ENCODE peak calls at places on chromosomes 11 and 22, in nine cellular contexts. A is ovary, Q is colonic mucosa, C is fibroblast of lung, S is adrenal gland, N is astrocyte of the spinal cord, W is IMR-90, H is lower lobe of right lung, R is foreskin fibroblast. O is an unnamed sample.

GRCh38 chr11:78797559-78797958 is 222.9 kb upstream of the NARS2 start:
- DNase-seq in W (no peak), A (no peak), S (no peak), R (no peak), H (no peak), Q (no peak), N (no peak), C (no peak), O (no peak)

GRCh38 chr22:30386608-30386959 is 627 bp downstream of the RNF215 start:
- DNase-seq in N (no peak), C (no peak), R (peak; percentile 24), A (peak; percentile 38), S (no peak), H (no peak), W (no peak), Q (peak; percentile 21), O (no peak)

GRCh38 chr22:36366291-36366708 is 21.5 kb downstream of the MYH9 start:
- DNase-seq in H (no peak), Q (no peak), S (peak; percentile 46), N (no peak), C (peak; percentile 60), A (no peak), R (peak; percentile 35), W (peak; percentile 68), O (no peak)

GRCh38 chr22:31046591-31047226 is 34.4 kb upstream of the SMTN start:
- DNase-seq in N (peak; percentile 30), R (peak; percentile 38), S (peak; percentile 79), Q (no peak), A (peak; percentile 62), W (peak; percentile 13), C (no peak), H (peak; percentile 56), O (peak; percentile 14)

GRCh38 chr11:124938206-124938765 is 2.4 kb upstream of the HEPACAM start:
- DNase-seq in H (no peak), C (no peak), R (peak; percentile 56), N (no peak), S (no peak), Q (no peak), W (peak; percentile 40), A (no peak), O (no peak)

GRCh38 chr11:125685228-125685627 is 4.6 kb upstream of the ACRV1 start:
- DNase-seq in Q (no peak), R (no peak), C (no peak), H (no peak), A (no peak), W (no peak), N (no peak), S (no peak), O (no peak)

GRCh38 chr11:64883575-64883974 is 5.2 kb upstream of the EHD1 start:
- DNase-seq in W (no peak), S (no peak), R (no peak), H (no peak), N (no peak), Q (no peak), A (no peak), C (no peak), O (no peak)

GRCh38 chr11:5280582-5281102 is 10.9 kb upstream of the HBE1 start:
- DNase-seq in H (no peak), C (peak; percentile 98), W (peak; percentile 100), A (peak; percentile 66), R (peak; percentile 100), Q (peak; percentile 21), N (peak; percentile 99), S (peak; percentile 94), O (no peak)

DNA sequence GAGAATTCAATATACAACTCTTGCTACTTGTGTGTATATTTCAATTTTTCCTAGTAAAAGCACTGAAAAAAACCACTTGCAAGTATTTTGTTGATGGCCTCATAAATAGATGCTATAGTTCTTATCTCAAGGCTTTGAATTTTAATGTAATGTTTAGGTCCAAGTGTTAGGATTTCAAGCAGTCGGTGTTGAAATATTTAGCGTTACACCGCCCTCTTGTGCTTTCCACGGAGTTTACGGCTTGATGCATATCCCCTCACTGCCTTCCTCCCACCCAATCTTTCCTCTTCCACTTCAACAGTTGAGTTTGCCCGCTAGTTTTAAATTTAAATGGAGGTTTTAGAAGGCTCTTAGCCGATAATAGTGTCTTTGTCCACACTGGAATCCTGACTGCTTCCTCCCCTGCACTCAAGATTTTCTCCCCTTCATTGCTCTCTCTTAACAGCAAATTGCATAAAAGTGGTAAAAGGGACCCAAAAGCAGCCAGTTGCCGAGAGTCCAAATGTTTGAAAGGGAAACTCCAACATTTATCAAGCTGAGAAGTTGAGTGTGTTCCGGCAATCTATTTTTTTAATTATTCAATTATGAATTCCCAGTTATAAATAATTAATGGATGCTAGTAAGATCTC is 25.9 kb upstream of the HTATIP2 start:
- DNase-seq in S (no peak), W (peak; percentile 11), Q (no peak), R (peak; percentile 24), N (peak; percentile 29), A (no peak), C (peak; percentile 22), H (no peak), O (no peak)
- TF ChIP-seq CTCF in S (no peak), W (peak; percentile 30), Q (no peak), R (peak; percentile 43), N (peak; percentile 59), A (no peak), C (peak; percentile 55), H (peak; percentile 9), O (no peak)

GRCh38 chr22:23159287-23159622 is 14.0 kb downstream of the RAB36 start:
- DNase-seq in Q (no peak), N (no peak), H (no peak), R (no peak), A (no peak), W (no peak), S (no peak), C (no peak), O (no peak)

GRCh38 chr22:23156286-23156685 is 11.0 kb downstream of the RAB36 start:
- DNase-seq in W (no peak), N (no peak), S (no peak), R (no peak), Q (no peak), A (no peak), C (no peak), H (no peak), O (no peak)

GRCh38 chr22:23158516-23159286 is 13.4 kb downstream of the RAB36 start:
- DNase-seq in H (no peak), A (no peak), N (no peak), S (no peak), R (no peak), Q (no peak), W (no peak), C (no peak), O (no peak)

GRCh38 chr22:23155831-23156230 is 10.6 kb downstream of the RAB36 start:
- DNase-seq in Q (no peak), R (no peak), A (no peak), C (no peak), H (no peak), N (no peak), W (no peak), S (no peak), O (no peak)

DNA sequence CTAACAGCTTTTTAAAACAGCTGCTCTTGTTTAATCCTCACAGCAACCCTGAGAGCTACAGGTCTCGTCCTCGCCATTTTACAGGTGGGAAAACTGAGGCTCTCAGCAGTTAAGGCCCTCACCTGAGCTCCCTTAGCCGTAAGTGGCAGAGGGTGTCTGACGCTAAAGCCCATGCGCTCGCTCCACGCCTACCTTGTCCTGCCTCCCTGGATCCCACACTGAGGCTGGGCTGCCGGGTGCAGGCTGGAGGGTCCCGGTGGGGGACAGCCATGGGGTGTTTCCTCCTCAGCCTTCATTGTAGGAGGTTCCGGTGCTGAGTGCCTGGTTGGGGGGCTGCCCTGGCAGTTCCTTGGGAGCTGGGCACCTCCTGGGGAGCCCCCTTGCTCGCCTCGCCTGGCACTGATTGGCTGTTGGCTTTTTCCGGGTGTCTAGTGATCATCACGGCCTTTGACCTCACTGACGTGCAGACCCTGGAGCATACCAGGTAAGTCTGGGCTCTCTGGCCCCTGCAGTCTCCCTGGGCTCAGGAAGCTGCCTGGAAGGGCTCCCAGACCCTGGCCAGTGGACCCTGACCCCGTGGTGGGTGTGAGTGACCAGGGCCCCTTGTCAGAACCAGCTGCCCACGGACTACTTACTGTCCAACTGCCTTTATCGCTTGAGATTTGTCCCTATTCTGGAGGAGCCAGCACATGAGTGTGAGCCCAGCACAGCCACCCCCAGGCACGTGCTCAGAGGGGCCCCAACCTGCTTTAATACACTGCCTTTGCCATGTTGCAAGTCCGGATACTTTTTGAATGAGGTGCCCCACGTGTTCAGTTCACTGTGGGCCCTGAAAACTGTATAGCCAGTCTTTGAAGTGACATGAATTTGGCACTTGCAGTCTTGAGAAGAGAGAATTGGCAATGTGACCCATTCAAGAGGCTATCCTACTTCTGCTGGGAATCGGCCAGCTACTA is 12.6 kb downstream of the RAB36 start:
- DNase-seq in C (no peak), Q (no peak), N (no peak), W (no peak), S (no peak), H (no peak), A (no peak), R (no peak), O (no peak)
- H3K4me3 ChIP-seq in C (no peak overlapping the region), Q (no peak overlapping the region), N (no peak overlapping the region), W (no peak overlapping the region), S (no peak overlapping the region), H (no peak overlapping the region), A (no peak overlapping the region), R (no peak overlapping the region), O (no peak overlapping the region)

DNA sequence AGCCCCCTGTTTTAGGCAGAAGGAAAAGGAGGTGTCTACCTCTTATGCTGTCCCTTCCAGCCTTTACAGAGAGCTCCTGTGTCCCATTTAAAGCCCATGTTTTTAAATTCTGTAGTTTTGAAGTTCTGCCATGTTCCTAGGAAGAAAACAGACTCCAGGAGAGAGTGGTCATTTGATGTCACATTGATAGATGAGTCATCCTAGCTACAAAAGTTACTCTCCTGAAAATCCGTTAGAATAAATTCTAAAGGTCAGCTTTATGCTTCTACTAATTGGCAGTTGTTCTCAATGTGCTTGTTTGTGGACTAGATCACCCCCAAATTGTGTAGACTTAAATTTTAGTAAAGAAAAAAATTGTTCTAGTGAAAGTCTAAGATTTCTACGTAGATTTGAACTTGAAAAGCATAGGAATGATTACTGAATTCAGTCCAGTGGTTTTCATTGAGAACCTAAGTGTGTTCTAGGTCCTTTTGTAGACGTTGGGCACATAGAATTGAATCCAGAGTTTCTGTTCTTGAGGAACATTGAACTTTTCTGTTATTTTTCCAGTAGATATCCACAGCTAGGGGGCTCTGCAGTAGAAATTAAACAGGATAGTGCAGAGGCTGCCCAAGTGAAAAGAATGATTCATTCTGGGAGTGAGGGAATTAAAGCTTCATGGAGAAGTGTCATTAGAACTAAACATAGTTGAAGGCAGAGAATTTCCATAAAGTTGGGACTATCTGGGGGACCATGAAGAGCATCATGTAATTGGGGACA is 140.6 kb upstream of the RASSF10 start:
- DNase-seq in C (peak; percentile 53), N (peak; percentile 53), Q (no peak), A (no peak), W (peak; percentile 27), R (peak; percentile 47), H (no peak), S (no peak), O (no peak)
- TF ChIP-seq CTCF in C (peak; percentile 41), N (peak; percentile 39), Q (no peak), A (no peak), W (peak; percentile 37), R (no peak), H (no peak), S (peak; percentile 7), O (no peak)

DNA sequence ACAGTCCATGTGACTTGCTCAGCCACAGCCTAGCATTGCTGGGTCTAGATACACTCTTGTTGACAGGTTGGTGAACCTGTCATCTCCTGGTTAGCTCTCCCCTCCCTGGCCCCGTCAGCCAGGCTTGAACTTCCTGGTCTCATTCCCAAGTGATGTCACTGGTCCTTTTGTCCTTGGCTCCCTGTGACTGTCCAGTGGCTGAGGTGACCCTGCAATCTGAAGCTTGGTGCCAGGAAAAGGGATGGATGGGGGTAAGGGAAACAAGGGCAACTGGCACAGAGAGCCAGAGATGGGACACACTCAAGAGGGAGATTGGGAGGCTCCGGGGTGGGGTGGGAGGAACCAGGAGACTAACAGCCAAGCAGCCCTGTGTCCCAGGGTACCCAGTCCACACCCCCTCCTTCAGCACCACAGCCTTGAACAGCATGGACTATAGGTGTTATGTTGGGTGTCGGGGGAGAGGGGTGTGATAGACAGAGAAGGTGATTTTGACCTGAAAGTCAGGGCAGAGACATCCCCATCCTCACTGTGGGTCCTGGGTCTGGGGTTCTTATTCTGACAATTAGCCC is 63.8 kb upstream of the THY1 start:
- DNase-seq in C (no peak), Q (no peak), H (no peak), S (peak; percentile 12), R (no peak), N (no peak), W (no peak), A (no peak), O (no peak)
- H3K4me3 ChIP-seq in C (no peak overlapping the region), Q (no peak overlapping the region), H (no peak overlapping the region), S (no peak overlapping the region), R (no peak overlapping the region), N (no peak overlapping the region), W (no peak overlapping the region), A (no peak overlapping the region), O (no peak overlapping the region)

O was measured in pancreas.